ENCODE peak calls at places on chromosomes 11 and 22, in four cellular contexts. V is GM12865, N is AG09309, P is heart right ventricle. T is an unnamed sample.

GRCh38 chr11:113603277-113604059 is 102.6 kb downstream of the TMPRSS5 start:
- DNase-seq in P (peak; percentile 60), N (no peak), V (no peak), T (no peak)

GRCh38 chr22:41401781-41402648 is 20.3 kb downstream of the TEF start:
- DNase-seq in N (peak; percentile 88), P (peak; percentile 78), V (no peak), T (no peak)

GRCh38 chr11:77113382-77114088 is 10.9 kb downstream of the OMP start:
- DNase-seq in P (no peak), N (no peak), V (peak; percentile 12), T (peak; percentile 63)

GRCh38 chr22:20089977-20090729 is 10.1 kb downstream of the DGCR8 start:
- DNase-seq in V (no peak), N (peak; percentile 16), P (no peak), T (no peak)

GRCh38 chr11:31815743-31816466 is 4.8 kb upstream of the PAX6 start:
- DNase-seq in P (no peak), V (no peak), N (no peak), T (peak; percentile 38)

GRCh38 chr11:114200785-114201184 is 95.4 kb upstream of the NNMT start:
- DNase-seq in V (no peak), P (no peak), N (no peak), T (no peak)

GRCh38 chr11:74838188-74838587 is 89.5 kb downstream of the RNF169 start:
- DNase-seq in V (no peak), N (no peak), P (no peak), T (peak; percentile 25)

GRCh38 chr22:41833369-41834004 is 582 bp downstream of the SREBF2 start:
- DNase-seq in V (peak; percentile 61), N (no peak), P (peak; percentile 44), T (peak; percentile 61)

GRCh38 chr11:26823963-26824362 is 102.1 kb upstream of the SLC5A12 start:
- DNase-seq in V (no peak), N (no peak), P (no peak), T (no peak)

GRCh38 chr11:99461913-99462312 is 441.2 kb downstream of the CNTN5 start:
- DNase-seq in N (no peak), V (no peak), P (no peak), T (no peak)

GRCh38 chr11:1568451-1568911 is 3.6 kb downstream of the DUSP8 start:
- DNase-seq in P (no peak), V (peak; percentile 41), N (no peak), T (no peak)

GRCh38 chr11:11620251-11620965 is 1.4 kb downstream of the GALNT18 start:
- DNase-seq in N (no peak), P (peak; percentile 57), V (peak; percentile 26), T (peak; percentile 20)

GRCh38 chr11:27626938-27627586 is 73.2 kb downstream of the BDNF start:
- DNase-seq in V (no peak), P (no peak), N (no peak), T (no peak)

GRCh38 chr11:83410605-83411565 is 124.7 kb upstream of the CCDC90B start:
- DNase-seq in V (no peak), N (no peak), P (no peak), T (no peak)

GRCh38 chr11:12706531-12707499 is 32.6 kb downstream of the TEAD1 start:
- DNase-seq in N (no peak), P (peak; percentile 30), V (peak; percentile 76), T (no peak)

GRCh38 chr11:79264284-79264683 is 176.5 kb downstream of the TENM4 start:
- DNase-seq in P (no peak), N (no peak), V (no peak), T (no peak)

GRCh38 chr11:110470716-110471115 is 41.0 kb downstream of the FDX1 start:
- DNase-seq in N (no peak), V (no peak), P (no peak), T (no peak)

GRCh38 chr22:22667966-22668880 is 23.8 kb downstream of the GGTLC2 start:
- DNase-seq in P (no peak), N (no peak), V (peak; percentile 21), T (no peak)

GRCh38 chr11:63179446-63180068 is 35.5 kb upstream of the SLC22A24 start:
- DNase-seq in V (peak; percentile 3), P (no peak), N (no peak), T (no peak)

GRCh38 chr11:44680982-44681597 is 45.7 kb upstream of the TSPAN18 start:
- DNase-seq in V (peak; percentile 36), N (no peak), P (no peak), T (no peak)

DNA sequence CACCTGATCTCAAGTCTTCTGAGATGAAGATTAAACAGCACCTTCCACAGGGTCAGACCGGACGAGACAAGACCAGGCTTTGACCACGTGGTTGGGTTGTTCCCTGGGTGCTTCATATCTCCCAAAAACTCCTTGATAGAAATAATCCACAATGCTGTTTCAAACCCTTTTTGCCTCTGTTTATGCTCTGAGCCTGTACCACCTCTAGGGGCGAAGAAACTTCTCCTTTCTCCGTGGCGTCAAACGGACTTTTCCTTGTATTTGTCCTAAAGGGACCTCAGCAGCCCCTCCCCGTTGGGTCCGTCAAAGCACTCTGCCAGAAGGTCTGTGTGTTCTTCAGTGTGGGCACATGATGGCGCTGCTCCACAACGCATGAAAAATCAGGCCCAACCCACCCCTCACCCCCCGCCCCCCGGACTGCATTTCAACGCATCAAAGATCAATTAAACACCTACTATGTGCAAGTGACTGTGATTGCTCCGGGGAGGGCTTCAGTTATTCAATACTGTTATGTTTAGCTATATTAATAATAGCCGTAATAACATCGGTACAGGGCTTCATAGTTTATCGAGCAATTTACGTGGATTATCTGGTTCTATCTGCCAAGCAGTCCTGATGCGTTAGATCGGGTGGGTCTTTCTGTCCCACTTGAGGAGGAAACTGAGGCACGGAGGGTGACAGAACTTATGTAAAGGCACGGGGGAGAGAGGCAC is 17.3 kb upstream of the EIF3D start:
- DNase-seq in N (no peak), P (no peak), V (peak; percentile 44), T (peak; percentile 59)
- TF ChIP-seq CTCF in N (peak; percentile 44), P (peak; percentile 50), V (peak; percentile 51), T (peak; percentile 75)

DNA sequence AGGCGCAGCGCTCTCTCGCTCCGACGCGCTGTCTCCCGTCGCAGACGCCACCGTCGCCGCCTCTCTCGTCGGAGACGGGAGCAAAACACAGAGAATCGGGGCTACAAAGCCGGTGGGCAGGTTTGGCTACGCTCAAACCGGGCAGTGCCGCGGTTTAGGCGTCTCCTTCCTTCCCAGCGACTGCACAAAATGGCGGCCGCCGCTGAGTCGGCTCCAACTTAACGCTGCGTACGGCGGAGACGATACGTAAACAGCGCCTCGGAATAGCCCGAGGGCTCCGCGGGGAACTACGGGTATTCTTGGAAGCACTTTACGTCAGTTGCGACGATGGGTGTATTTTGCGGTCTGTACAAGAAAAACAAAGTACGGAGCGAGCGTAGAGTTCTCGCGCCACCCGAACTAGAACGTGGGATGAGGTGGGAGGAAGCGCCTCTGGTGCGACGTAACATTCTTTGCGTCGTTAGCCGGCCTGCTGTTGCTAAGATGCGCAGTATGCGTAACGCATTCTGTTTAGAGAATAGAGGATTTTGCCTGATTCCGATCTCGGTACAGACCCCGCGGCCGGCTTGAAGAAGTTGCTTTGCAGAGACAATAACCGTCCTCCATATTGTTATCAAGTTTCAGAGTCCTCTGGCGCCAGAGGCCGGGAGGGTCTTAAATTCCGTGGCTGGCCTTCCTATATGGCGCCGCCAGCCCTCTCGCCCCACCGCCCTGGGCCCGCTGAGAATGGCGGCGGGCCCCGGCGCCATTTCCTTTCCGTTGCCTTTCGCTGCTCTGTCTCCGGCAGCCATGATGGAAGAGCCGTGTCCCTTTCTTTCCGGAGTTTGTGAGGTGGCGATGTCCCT is at the start of gene DDX17:
- DNase-seq in P (peak; percentile 91), V (peak; percentile 95), N (peak; percentile 88), T (peak; percentile 95)
- TF ChIP-seq CTCF in P (no peak), V (no peak), N (no peak), T (no peak)

DNA sequence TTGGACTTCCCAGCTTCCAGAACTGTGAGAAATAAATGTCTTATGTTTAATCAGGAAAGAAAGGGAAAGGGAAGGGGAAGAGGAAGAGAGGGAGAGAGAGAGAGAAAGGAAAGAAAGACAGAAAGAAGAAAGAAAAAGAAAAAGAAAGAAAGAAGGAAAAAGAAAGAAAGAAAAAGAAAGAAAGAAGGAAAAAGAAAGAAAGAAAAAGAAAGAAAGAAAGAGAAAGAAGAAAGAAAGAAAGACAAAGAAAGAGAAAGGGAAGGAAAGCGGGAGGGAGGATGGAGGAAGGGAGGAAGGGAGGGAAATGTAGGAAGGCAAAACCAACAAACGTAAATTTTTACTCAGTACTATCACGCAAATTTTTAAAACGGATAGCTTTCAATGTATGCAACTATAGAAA is 2281.8 kb downstream of the LRRC4C start:
- DNase-seq in N (no peak), P (no peak), V (no peak), T (no peak)
- TF ChIP-seq CTCF in N (no peak), P (no peak), V (no peak), T (no peak)

GRCh38 chr11:5488798-5489399 is 414 bp downstream of the OR52D1 start:
- DNase-seq in N (no peak), P (no peak), V (no peak), T (no peak)
- TF ChIP-seq CTCF in N (no peak), P (no peak), V (no peak), T (no peak)